ENCODE peak calls at places on chromosomes 5 and 9, in seven cellular contexts. G is naive thymus-derived CD4-positive, alpha-beta T cell; D is HuH-7.5; N is sciatic nerve; J is H9; U is fibroblast of the aortic adventitia; O is activated CD4-positive, alpha-beta T cell treated with anti-CD3 and anti-CD28 coated beads for 4 hours. Y is an unnamed sample.
A peak's percentile ranks its signal among the peaks of the same experiment; 100 is the strongest.

GRCh38 chr9:87479801-87480201 is 17.9 kb upstream of the DAPK1 start:
- DNase-seq in J (no peak), N (no peak), O (no peak), G (no peak), U (no peak), D (no peak), Y (peak; percentile 51)

GRCh38 chr9:123150708-123151503 is 117.4 kb downstream of the GPR21 start:
- DNase-seq in O (no peak), N (no peak), D (no peak), J (no peak), U (peak; percentile 4), G (no peak), Y (no peak)

GRCh38 chr5:21649969-21650368 is 1203.2 kb downstream of the CDH12 start:
- DNase-seq in D (no peak), J (no peak), N (no peak), G (no peak), U (no peak), O (no peak), Y (no peak)

GRCh38 chr5:139725073-139725830 is 70.4 kb upstream of the PSD2 start:
- DNase-seq in N (no peak), J (no peak), D (peak; percentile 78), G (no peak), O (no peak), U (peak; percentile 60), Y (peak; percentile 99)

GRCh38 chr5:158175664-158176507 is 316.9 kb upstream of the CLINT1 start:
- DNase-seq in G (no peak), D (no peak), N (no peak), J (no peak), U (no peak), O (no peak), Y (no peak)

GRCh38 chr9:127714916-127715442 is 484 bp downstream of the PTRH1 start:
- DNase-seq in G (no peak), N (no peak), O (no peak), D (peak; percentile 55), U (no peak), J (no peak), Y (peak; percentile 56)

GRCh38 chr9:118129541-118129940 is 425.3 kb downstream of the TLR4 start:
- DNase-seq in U (no peak), J (no peak), G (no peak), O (no peak), D (no peak), N (no peak), Y (no peak)

GRCh38 chr9:114047717-114048116 is 30.4 kb downstream of the AMBP start:
- DNase-seq in D (peak; percentile 55), G (no peak), J (peak; percentile 52), N (no peak), O (no peak), U (peak; percentile 10), Y (no peak)

GRCh38 chr9:129109504-129109903 is 1.1 kb downstream of the CRAT start:
- DNase-seq in G (peak; percentile 18), U (peak; percentile 20), D (peak; percentile 81), N (no peak), J (peak; percentile 45), O (no peak), Y (no peak)

GRCh38 chr9:91536211-91536691 is 112.6 kb upstream of the NFIL3 start:
- DNase-seq in G (no peak), D (no peak), N (no peak), O (no peak), J (no peak), U (peak; percentile 49), Y (peak; percentile 69)

GRCh38 chr5:43137326-43137725 is 16.6 kb downstream of the ZNF131 start:
- DNase-seq in U (no peak), O (no peak), N (no peak), J (no peak), G (no peak), D (no peak), Y (no peak)

GRCh38 chr5:145854651-145855258 is 18.1 kb downstream of the GRXCR2 start:
- DNase-seq in G (no peak), N (no peak), O (no peak), U (peak; percentile 86), J (no peak), D (no peak), Y (peak; percentile 30)

GRCh38 chr9:76817489-76817888 is 53.3 kb downstream of the PCA3 start:
- DNase-seq in D (no peak), J (no peak), N (no peak), O (no peak), G (no peak), U (peak; percentile 48), Y (peak; percentile 17)

GRCh38 chr9:91234523-91234922 is 127.2 kb downstream of the AUH start:
- DNase-seq in G (no peak), O (no peak), J (no peak), N (no peak), D (no peak), U (no peak), Y (no peak)

GRCh38 chr5:181173420-181174342 is 26.3 kb downstream of the OR2V2 start:
- DNase-seq in N (no peak), G (peak; percentile 46), J (peak; percentile 93), D (peak; percentile 56), U (no peak), O (peak; percentile 31), Y (no peak)

GRCh38 chr5:167565555-167565954 is 725.9 kb upstream of the WWC1 start:
- DNase-seq in U (peak; percentile 35), D (peak; percentile 12), G (no peak), O (no peak), J (no peak), N (no peak), Y (no peak)

GRCh38 chr9:124660341-124660801 is 110.7 kb downstream of the NR6A1 start:
- DNase-seq in J (peak; percentile 27), D (no peak), O (no peak), U (peak; percentile 57), N (no peak), G (peak; percentile 9), Y (no peak)

GRCh38 chr5:111299067-111299481 is 74.9 kb downstream of the CAMK4 start:
- DNase-seq in J (no peak), G (no peak), U (peak; percentile 22), D (no peak), N (no peak), O (no peak), Y (no peak)

GRCh38 chr5:122050959-122051358 is 27.1 kb downstream of the LOX start:
- DNase-seq in N (no peak), J (no peak), O (no peak), G (no peak), U (no peak), D (no peak), Y (no peak)

GRCh38 chr9:26326473-26327044 is 566.0 kb downstream of the CAAP1 start:
- DNase-seq in O (no peak), D (peak; percentile 10), J (peak; percentile 45), G (no peak), U (peak; percentile 79), N (no peak), Y (no peak)

GRCh38 chr5:5252106-5252505 is 112.0 kb downstream of the ADAMTS16 start:
- DNase-seq in G (no peak), J (no peak), N (no peak), O (no peak), U (no peak), D (no peak), Y (no peak)

GRCh38 chr9:70618784-70619183 is 204.3 kb upstream of the KLF9 start:
- DNase-seq in O (no peak), G (no peak), U (peak; percentile 47), J (no peak), N (no peak), D (no peak), Y (no peak)

GRCh38 chr5:125137535-125137934 is 391.1 kb upstream of the ZNF608 start:
- DNase-seq in D (no peak), N (no peak), U (no peak), G (no peak), J (no peak), O (no peak), Y (no peak)

GRCh38 chr5:123511290-123511647 is 708 bp upstream of the CSNK1G3 start:
- DNase-seq in U (peak; percentile 69), D (peak; percentile 19), G (no peak), J (no peak), O (no peak), N (no peak), Y (peak; percentile 55)

GRCh38 chr5:41057940-41058339 is 13.2 kb downstream of the MROH2B start:
- DNase-seq in J (no peak), U (no peak), D (no peak), G (no peak), O (no peak), N (no peak), Y (no peak)

GRCh38 chr9:86614871-86615849 is 260.9 kb upstream of the TUT7 start:
- DNase-seq in J (no peak), D (no peak), G (no peak), U (peak; percentile 88), N (no peak), O (no peak), Y (peak; percentile 14)

GRCh38 chr9:18447131-18447530 is 26.8 kb upstream of the ADAMTSL1 start:
- DNase-seq in O (no peak), U (peak; percentile 76), G (no peak), D (no peak), N (no peak), J (no peak), Y (no peak)

GRCh38 chr9:114503009-114503408 is 2.3 kb downstream of the WHRN start:
- DNase-seq in N (no peak), G (no peak), J (no peak), D (no peak), U (no peak), O (no peak), Y (no peak)

GRCh38 chr5:98770158-98770910 is 3.1 kb upstream of the RGMB start:
- DNase-seq in D (no peak), O (peak; percentile 32), N (peak; percentile 79), G (peak; percentile 21), U (peak; percentile 75), J (no peak), Y (no peak)

GRCh38 chr9:131815971-131816873 is 76.3 kb upstream of the RAPGEF1 start:
- DNase-seq in N (no peak), D (no peak), U (peak; percentile 2), J (no peak), O (no peak), G (no peak), Y (no peak)

GRCh38 chr5:39106332-39106731 is 32.1 kb upstream of the RICTOR start:
- DNase-seq in N (no peak), U (peak; percentile 40), J (no peak), O (no peak), G (no peak), D (no peak), Y (no peak)

GRCh38 chr9:21002040-21002439 is 29.4 kb downstream of the HACD4 start:
- DNase-seq in N (no peak), J (no peak), G (peak; percentile 37), U (no peak), D (no peak), O (no peak), Y (no peak)

GRCh38 chr9:134846699-134847098 is 33.9 kb upstream of the FCN2 start:
- DNase-seq in U (no peak), D (no peak), N (no peak), J (no peak), O (no peak), G (no peak), Y (no peak)

GRCh38 chr9:77021289-77021927 is 2.0 kb downstream of the FOXB2 start:
- DNase-seq in D (no peak), G (no peak), U (peak; percentile 37), O (no peak), J (no peak), N (no peak), Y (no peak)

GRCh38 chr5:15886156-15886555 is 293.4 kb downstream of the MARCHF11 start:
- DNase-seq in U (no peak), J (no peak), G (no peak), D (no peak), O (no peak), N (no peak), Y (no peak)

GRCh38 chr5:96941140-96941539 is 5.3 kb downstream of the LNPEP start:
- DNase-seq in N (no peak), U (no peak), D (no peak), J (no peak), G (no peak), O (no peak), Y (no peak)

GRCh38 chr5:141934099-141934844 is 10.6 kb downstream of the DELE1 start:
- DNase-seq in G (no peak), D (no peak), N (no peak), O (no peak), J (no peak), U (peak; percentile 80), Y (no peak)